ENCODE peak calls at places on chromosomes 12 and 14, in eight cellular contexts. A is adrenal gland, Q is neuronal stem cell, P is heart right ventricle, J is esophagus muscularis mucosa, T is tibial artery, X is left ventricle myocardium inferior, H is right lobe of liver. O is an unnamed sample. For H3K4me1, the result is how much of the 10 kb centered on the place peaks cover.

GRCh38 chr12:10957741-10958140 is 18.7 kb upstream of the TAS2R14 start:
- DNase-seq in A (no peak), Q (no peak), P (no peak), J (no peak), T (no peak), X (no peak), H (no peak), O (no peak)

GRCh38 chr12:124381454-124382207 is 86.7 kb downstream of the RFLNA start:
- DNase-seq in A (peak), Q (no peak), P (peak), J (peak), T (peak), X (peak), H (peak), O (no peak)

GRCh38 chr12:21416611-21417121 is 20.8 kb upstream of the PYROXD1 start:
- DNase-seq in A (no peak), Q (peak), P (no peak), J (no peak), T (no peak), X (no peak), H (no peak), O (no peak)

GRCh38 chr14:47256968-47257367 is 418.4 kb downstream of the MDGA2 start:
- DNase-seq in A (no peak), Q (no peak), P (no peak), J (no peak), T (no peak), X (no peak), H (no peak), O (no peak)

GRCh38 chr12:84767079-84767478 is 145.5 kb downstream of the SLC6A15 start:
- DNase-seq in A (no peak), Q (no peak), P (no peak), J (no peak), T (no peak), X (no peak), H (no peak), O (no peak)

GRCh38 chr14:61750708-61751474 is 11.3 kb upstream of the SNAPC1 start:
- DNase-seq in A (peak), Q (peak), P (peak), J (peak), T (peak), X (peak), H (peak), O (peak)

GRCh38 chr12:57389033-57389432 is 41.8 kb downstream of the R3HDM2 start:
- DNase-seq in A (no peak), Q (no peak), P (no peak), J (no peak), T (no peak), X (no peak), H (no peak), O (no peak)

GRCh38 chr12:129552996-129553750 is 350.7 kb downstream of the TMEM132D start:
- DNase-seq in A (peak), Q (no peak), P (no peak), J (no peak), T (no peak), X (no peak), H (no peak), O (no peak)

GRCh38 chr12:20950248-20950647 is 139.7 kb downstream of the SLCO1B3 start:
- DNase-seq in A (no peak), Q (no peak), P (no peak), J (no peak), T (no peak), X (no peak), H (no peak), O (peak)

GRCh38 chr14:105745433-105746123 is 219.2 kb downstream of the TMEM121 start:
- DNase-seq in A (no peak), Q (no peak), P (no peak), J (no peak), T (no peak), X (no peak), H (peak), O (no peak)

GRCh38 chr14:29217813-29218450 is 451.3 kb downstream of the FOXG1 start:
- DNase-seq in A (no peak), Q (no peak), P (no peak), J (no peak), T (no peak), X (no peak), H (no peak), O (no peak)

DNA sequence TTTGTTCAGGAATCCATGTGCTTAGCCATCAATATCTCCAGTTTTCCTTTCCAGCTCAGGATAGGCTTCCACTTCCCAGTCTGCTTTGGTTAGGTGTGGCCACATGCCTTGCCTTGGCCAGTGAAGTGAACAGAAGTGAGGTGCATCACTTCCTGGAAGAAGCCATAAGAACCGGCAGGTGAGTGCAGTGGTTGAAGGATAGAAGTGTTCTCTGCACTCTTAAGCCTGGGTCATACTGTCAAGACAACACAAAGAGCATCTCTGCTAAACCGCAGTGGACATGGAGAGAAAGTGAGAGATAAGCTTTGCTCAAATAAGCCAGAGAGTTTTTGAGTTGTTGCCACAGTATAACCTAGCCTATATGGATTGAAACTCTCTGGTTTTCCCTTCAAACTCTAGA is 11.4 kb downstream of the GNG2 start:
- DNase-seq in A (no peak), Q (no peak), P (no peak), J (no peak), T (no peak), X (no peak), H (no peak), O (no peak)
- H3K4me1 ChIP-seq in A (under half), Q (under half), P (under half), J (under half), T (under half), X (under half), H (under half), O (under half)

GRCh38 chr12:47194501-47194900 is 114.7 kb upstream of the AMIGO2 start:
- DNase-seq in A (no peak), Q (no peak), P (no peak), J (no peak), T (no peak), X (no peak), H (no peak), O (no peak)
- H3K4me1 ChIP-seq in A (under half), Q (under half), P (under half), J (under half), T (under half), X (under half), H (under half), O (under half)

GRCh38 chr12:53476769-53477209 is 22.5 kb downstream of the MAP3K12 start:
- DNase-seq in A (peak), Q (no peak), P (no peak), J (no peak), T (no peak), X (no peak), H (no peak), O (peak)

GRCh38 chr12:53474819-53475218 is 22.9 kb downstream of the PCBP2 start:
- DNase-seq in A (peak), Q (no peak), P (no peak), J (no peak), T (no peak), X (no peak), H (no peak), O (no peak)

GRCh38 chr12:53478865-53479264 is 20.4 kb downstream of the MAP3K12 start:
- DNase-seq in A (no peak), Q (no peak), P (no peak), J (no peak), T (no peak), X (no peak), H (no peak), O (no peak)

GRCh38 chr12:53472183-53472582 is 20.3 kb downstream of the PCBP2 start:
- DNase-seq in A (no peak), Q (no peak), P (no peak), J (no peak), T (no peak), X (no peak), H (no peak), O (no peak)

DNA sequence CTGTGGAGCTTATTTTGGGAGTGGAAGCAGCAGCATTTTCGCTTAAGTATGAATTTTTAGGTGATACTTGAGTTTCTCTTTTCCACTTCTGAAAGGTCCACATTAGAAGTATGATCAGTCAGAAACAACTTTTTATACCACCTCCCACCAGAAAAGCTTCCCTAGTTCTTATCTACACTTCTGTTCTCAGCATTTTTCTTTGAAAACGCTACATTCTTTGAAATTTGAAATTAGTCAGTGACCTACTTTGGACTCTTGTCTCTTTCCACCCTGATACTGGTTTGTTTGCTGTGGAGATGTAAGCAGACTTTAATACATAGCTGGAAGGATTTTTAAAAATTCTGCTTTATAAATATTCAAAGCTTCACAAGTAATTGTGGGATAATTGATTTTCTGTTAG is 22.2 kb downstream of the PCBP2 start:
- DNase-seq in A (no peak), Q (no peak), P (no peak), J (no peak), T (no peak), X (no peak), H (no peak), O (no peak)
- H3K4me1 ChIP-seq in A (under half), Q (under half), P (under half), J (half or more), T (under half), X (half or more), H (under half), O (under half)

GRCh38 chr14:88143817-88144216 is 138.9 kb downstream of the GPR65 start:
- DNase-seq in A (no peak), Q (no peak), P (no peak), J (no peak), T (no peak), X (no peak), H (no peak), O (no peak)
- H3K4me1 ChIP-seq in A (under half), Q (under half), P (under half), J (under half), T (under half), X (under half), H (under half), O (under half)

GRCh38 chr14:90695997-90696681 is 120.1 kb downstream of the TTC7B start:
- DNase-seq in A (no peak), Q (no peak), P (no peak), J (no peak), T (no peak), X (no peak), H (no peak), O (no peak)
- H3K4me1 ChIP-seq in A (under half), Q (under half), P (under half), J (under half), T (under half), X (under half), H (under half), O (under half)

DNA sequence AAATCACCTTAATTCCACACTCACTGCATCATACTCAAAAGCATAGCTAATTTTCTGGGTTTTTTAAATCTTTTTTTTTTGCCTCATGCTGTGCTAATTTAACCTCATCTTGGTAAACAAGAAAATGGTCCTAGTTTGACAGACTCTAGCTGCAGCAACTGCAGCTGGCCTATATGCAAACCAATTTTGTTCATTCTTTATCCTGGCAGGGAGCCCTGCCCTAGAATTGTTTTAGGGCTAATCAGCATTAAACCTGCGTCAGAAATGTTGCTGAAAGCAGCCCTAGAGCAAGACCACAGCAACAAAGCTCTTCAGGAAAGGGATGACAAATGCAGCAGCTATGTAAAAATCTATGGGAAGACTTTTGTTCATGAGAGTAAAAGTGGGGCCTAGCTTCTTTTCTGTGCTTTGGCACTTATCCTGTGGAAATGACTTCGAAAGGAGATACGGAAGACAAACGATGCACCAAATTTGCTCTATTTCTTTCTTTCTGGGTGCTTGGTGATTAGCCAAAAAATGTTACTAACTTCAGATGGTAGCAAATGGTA is 72.2 kb downstream of the DENND5B start:
- DNase-seq in A (peak), Q (peak), P (no peak), J (no peak), T (peak), X (no peak), H (no peak), O (no peak)
- H3K4me1 ChIP-seq in A (under half), Q (under half), P (under half), J (under half), T (under half), X (half or more), H (under half), O (under half)

GRCh38 chr14:22726012-22726411 is 40.5 kb upstream of the OXA1L start:
- DNase-seq in A (no peak), Q (no peak), P (no peak), J (no peak), T (no peak), X (no peak), H (no peak), O (no peak)
- H3K4me1 ChIP-seq in A (under half), Q (under half), P (under half), J (under half), T (under half), X (under half), H (under half), O (under half)

GRCh38 chr12:95206916-95207315 is 10.4 kb downstream of the FGD6 start:
- DNase-seq in A (no peak), Q (no peak), P (no peak), J (no peak), T (no peak), X (no peak), H (no peak), O (no peak)

GRCh38 chr12:95207407-95207806 is 9.9 kb downstream of the FGD6 start:
- DNase-seq in A (no peak), Q (no peak), P (no peak), J (no peak), T (no peak), X (no peak), H (no peak), O (no peak)

GRCh38 chr12:95204141-95204866 is 13.0 kb downstream of the FGD6 start:
- DNase-seq in A (peak), Q (no peak), P (no peak), J (no peak), T (no peak), X (no peak), H (no peak), O (peak)

GRCh38 chr12:95205016-95205415 is 12.3 kb downstream of the FGD6 start:
- DNase-seq in A (no peak), Q (no peak), P (no peak), J (no peak), T (no peak), X (no peak), H (no peak), O (no peak)

DNA sequence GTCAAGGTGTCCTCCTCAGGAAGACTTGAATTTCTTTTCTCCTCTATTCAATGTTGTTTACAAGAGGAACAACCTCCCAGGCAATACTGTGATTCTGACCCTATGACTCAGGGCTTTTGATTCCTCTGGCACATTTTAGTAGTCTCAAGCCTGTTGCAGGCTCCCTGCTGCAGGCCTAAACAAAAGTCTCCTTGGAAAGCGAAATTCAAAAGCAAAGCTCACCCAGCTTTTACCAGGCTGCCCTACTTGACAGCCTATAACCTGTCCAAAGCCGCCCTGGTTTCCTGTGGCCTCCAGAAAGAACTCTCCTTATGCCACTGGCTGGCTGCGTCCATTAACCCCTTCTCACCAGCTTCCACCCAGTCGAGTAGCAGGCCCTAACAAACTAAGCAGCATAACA is 11.6 kb downstream of the FGD6 start:
- DNase-seq in A (peak), Q (peak), P (no peak), J (no peak), T (no peak), X (no peak), H (no peak), O (no peak)
- H3K4me1 ChIP-seq in A (under half), Q (under half), P (under half), J (half or more), T (under half), X (half or more), H (under half), O (half or more)

GRCh38 chr14:72636871-72637270 is 257.0 kb downstream of the DPF3 start:
- DNase-seq in A (no peak), Q (no peak), P (no peak), J (peak), T (no peak), X (no peak), H (no peak), O (no peak)
- H3K4me1 ChIP-seq in A (under half), Q (under half), P (under half), J (under half), T (under half), X (under half), H (under half), O (under half)

GRCh38 chr12:53217930-53218307 is 10.9 kb upstream of the ITGB7 start:
- DNase-seq in A (no peak), Q (no peak), P (no peak), J (no peak), T (no peak), X (no peak), H (no peak), O (no peak)
- H3K4me1 ChIP-seq in A (under half), Q (under half), P (half or more), J (half or more), T (under half), X (half or more), H (under half), O (under half)

O was measured in Caco-2.